ENCODE peak calls at places on chromosomes 5 and 9, in ten cellular contexts. Z is OCI-LY7, Q is foreskin keratinocyte, Y is cardiac muscle cell, J is PC-3, H is ascending aorta, R is IMR-90, S is B cell, W is AG04450, V is Panc1. E is an unnamed sample.

GRCh38 chr5:16412556-16412955 is 53.0 kb downstream of the ZNF622 start:
- DNase-seq in Z (no peak), Q (peak), Y (no peak), J (no peak), H (no peak), R (no peak), S (no peak), W (no peak), V (no peak), E (no peak)

GRCh38 chr5:52989781-52990530 is 804 bp downstream of the ITGA2 start:
- DNase-seq in Z (no peak), Q (no peak), Y (peak), J (peak), H (peak), R (peak), S (no peak), W (no peak), V (no peak), E (peak)

GRCh38 chr5:150781706-150782614 is 3.4 kb downstream of the SMIM3 start:
- DNase-seq in Z (no peak), Q (peak), Y (peak), J (peak), H (peak), R (peak), S (no peak), W (peak), V (no peak), E (no peak)

GRCh38 chr5:154393850-154394249 is 51.9 kb upstream of the SAP30L start:
- DNase-seq in Z (no peak), Q (no peak), Y (no peak), J (no peak), H (no peak), R (no peak), S (no peak), W (no peak), V (no peak), E (no peak)

GRCh38 chr9:126517751-126518261 is 95.9 kb upstream of the LMX1B start:
- DNase-seq in Z (no peak), Q (no peak), Y (no peak), J (no peak), H (no peak), R (no peak), S (peak), W (no peak), V (no peak), E (no peak)

GRCh38 chr5:7754997-7755596 is 95.8 kb downstream of the CFAP90 start:
- DNase-seq in Z (peak), Q (peak), Y (peak), J (peak), H (no peak), R (peak), S (no peak), W (no peak), V (peak), E (peak)

GRCh38 chr9:81408951-81409350 is 280.4 kb downstream of the TLE1 start:
- DNase-seq in Z (no peak), Q (no peak), Y (no peak), J (no peak), H (no peak), R (no peak), S (no peak), W (no peak), V (no peak), E (no peak)

GRCh38 chr5:142740903-142741302 is 29.3 kb upstream of the ARHGAP26 start:
- DNase-seq in Z (no peak), Q (no peak), Y (peak), J (no peak), H (no peak), R (no peak), S (no peak), W (no peak), V (no peak), E (no peak)

GRCh38 chr9:73667749-73668148 is 516.1 kb downstream of the ANXA1 start:
- DNase-seq in Z (no peak), Q (no peak), Y (no peak), J (peak), H (no peak), R (no peak), S (no peak), W (no peak), V (no peak), E (no peak)
- TF ChIP-seq CTCF in Z (no peak), Q (no peak), Y (no peak), J (peak), H (no peak), R (no peak), S (no peak), W (no peak), V (peak), E (no peak)

DNA sequence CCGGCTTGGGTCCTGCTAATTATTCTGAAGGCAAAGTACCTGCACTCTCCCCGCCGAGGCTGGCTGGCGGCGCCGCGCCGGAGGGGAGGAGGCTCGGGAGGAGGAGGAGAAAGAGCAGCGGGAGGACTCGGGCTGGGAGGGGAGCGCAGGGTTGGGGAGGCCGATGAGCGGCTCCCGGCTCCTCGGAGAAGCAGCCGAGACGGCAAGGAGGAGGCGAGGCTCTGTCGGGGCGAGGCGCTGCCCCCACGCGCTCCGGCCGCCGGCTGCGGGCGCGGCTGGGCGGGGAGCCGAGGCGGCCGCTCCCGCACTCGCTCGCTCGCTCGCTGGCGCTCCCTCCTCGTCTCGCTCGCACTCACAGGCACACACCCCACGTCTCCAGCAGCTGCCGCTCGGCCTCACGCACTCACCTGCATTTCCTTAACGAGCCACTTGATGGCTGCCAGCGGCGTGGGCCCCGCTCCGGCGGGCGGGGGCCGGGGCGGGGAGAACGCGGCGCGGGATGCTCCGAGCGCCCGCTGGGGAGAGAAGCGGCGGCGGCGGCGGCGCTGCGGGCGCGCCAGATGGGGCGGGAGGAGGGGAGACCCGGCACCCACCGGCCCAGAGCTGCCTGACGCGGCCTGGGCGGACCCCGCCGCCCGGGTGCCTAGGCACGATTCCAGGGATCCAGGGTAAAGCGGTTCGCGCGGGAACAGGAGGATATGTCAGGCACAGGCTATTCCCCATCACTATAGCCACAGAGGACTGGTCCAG is at the start of gene PTPRD:
- DNase-seq in Z (no peak), Q (peak), Y (peak), J (peak), H (no peak), R (peak), S (no peak), W (no peak), V (no peak), E (peak)
- TF ChIP-seq CTCF in Z (no peak), Q (peak), Y (no peak), J (no peak), H (no peak), R (no peak), S (no peak), W (no peak), V (peak), E (peak)

DNA sequence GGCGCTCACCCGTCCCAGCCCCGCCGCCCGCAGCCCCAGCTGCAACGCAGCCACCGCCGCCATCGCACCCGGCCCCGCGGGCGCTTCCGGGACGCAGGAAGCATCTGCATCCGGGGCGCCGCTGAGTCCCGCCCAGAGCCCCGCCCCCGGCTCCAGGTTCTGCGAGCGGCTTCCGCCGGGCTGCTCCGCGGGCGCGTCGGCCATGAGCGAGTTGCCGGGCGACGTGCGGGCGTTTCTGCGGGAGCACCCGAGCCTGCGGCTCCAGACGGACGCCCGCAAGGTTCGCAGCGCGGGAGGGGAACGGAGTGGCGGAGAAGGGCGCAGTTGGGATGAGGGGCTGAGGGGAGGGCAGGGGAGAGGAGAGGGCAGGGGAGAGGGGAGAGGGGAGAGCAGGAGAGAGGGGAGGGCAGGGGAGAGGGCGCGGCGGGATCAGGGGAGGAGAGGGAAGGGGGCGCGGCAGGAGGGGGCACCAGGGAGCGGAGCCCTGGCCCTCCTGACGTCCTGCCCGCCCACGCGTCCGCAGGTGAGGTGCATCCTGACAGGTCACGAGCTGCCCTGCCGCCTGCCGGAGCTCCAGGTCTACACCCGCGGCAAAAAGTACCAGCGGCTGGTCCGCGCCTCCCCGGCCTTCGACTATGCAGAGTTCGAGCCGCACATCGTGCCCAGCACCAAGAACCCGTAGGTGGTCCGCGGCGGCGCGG is at the start of the genes SURF1 and SURF2:
- DNase-seq in Z (peak), Q (peak), Y (peak), J (peak), H (peak), R (peak), S (peak), W (no peak), V (no peak), E (peak)
- TF ChIP-seq CTCF in Z (peak), Q (peak), Y (no peak), J (no peak), H (no peak), R (no peak), S (peak), W (no peak), V (no peak), E (no peak)

GRCh38 chr5:147369742-147370374 is 135.0 kb downstream of the STK32A start:
- DNase-seq in Z (no peak), Q (no peak), Y (peak), J (peak), H (no peak), R (peak), S (no peak), W (no peak), V (no peak), E (no peak)
- TF ChIP-seq CTCF in Z (peak), Q (peak), Y (peak), J (peak), H (peak), R (peak), S (no peak), W (peak), V (peak), E (no peak)

DNA sequence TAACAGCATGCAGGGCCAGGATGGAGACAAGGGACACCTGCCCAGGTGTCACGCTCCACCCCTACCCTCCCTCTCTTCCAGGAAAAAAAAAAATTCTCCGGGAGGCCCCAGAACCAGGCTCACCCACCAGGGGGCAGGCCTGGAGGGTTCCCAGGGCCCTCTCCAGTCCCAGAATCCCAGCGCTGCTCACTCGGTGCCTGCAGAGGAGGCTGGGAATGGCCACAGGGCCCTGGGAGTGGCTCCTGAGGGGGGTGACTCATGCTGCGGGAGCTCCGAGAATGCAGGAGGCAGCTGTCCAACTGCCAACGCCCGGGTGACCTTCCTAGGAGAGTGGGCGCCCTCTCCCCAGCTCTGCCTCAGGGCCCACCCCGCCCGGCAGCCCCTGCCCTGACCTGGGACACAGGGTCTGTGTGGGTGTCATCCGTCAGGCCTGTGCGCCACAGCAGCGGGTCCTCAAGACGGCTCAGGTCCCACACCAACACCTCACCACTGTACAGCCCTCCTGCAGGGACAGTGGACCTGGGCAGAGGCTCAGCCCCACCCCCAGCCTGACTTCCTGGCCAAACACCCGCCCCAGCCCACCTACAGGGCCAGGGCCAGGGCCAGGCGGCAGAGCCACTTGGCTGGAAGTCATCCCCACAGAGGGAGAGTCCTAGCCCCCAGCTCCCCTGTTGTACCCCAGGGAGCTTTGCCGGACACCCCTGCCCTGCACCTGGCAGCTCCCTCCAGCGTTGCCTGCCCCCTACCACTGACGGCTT is 21.2 kb downstream of the DYNC2I2 start:
- DNase-seq in Z (no peak), Q (peak), Y (peak), J (peak), H (peak), R (peak), S (peak), W (peak), V (peak), E (peak)
- TF ChIP-seq CTCF in Z (peak), Q (peak), Y (peak), J (peak), H (peak), R (peak), S (no peak), W (peak), V (peak), E (peak)